ENCODE peak calls at places on chromosomes 6 and 20, in six cellular contexts. S is AG04450; V is activated naive CD4-positive, alpha-beta T cell treated with anti-CD3 and anti-CD28 coated beads, Interleukin-2, amount 10 ng/mL, durations not matched to agents 7 days and 5 days; I is astrocyte of the hippocampus; T is GM04504; W is HS-27A. P is an unnamed sample.

GRCh38 chr6:28988536-28989415 is 16.3 kb downstream of the ZNF311 start:
- DNase-seq in I (peak), S (no peak), W (no peak), T (no peak), V (peak), P (peak)

GRCh38 chr6:14129572-14129971 is 12.0 kb downstream of the CD83 start:
- DNase-seq in S (peak), W (no peak), I (peak), V (peak), T (peak), P (peak)

GRCh38 chr6:17679726-17680125 is 27.0 kb downstream of the NUP153 start:
- DNase-seq in T (no peak), S (no peak), V (no peak), W (no peak), I (no peak), P (no peak)

GRCh38 chr6:111015656-111016190 is 33.9 kb downstream of the RPF2 start:
- DNase-seq in S (no peak), W (no peak), V (no peak), I (no peak), T (no peak), P (no peak)

GRCh38 chr6:157022022-157022740 is 245.0 kb downstream of the ARID1B start:
- DNase-seq in V (peak), W (peak), T (peak), S (peak), I (peak), P (peak)

GRCh38 chr6:35561113-35561512 is 48.4 kb upstream of the TULP1 start:
- DNase-seq in W (no peak), V (no peak), S (no peak), I (no peak), T (no peak), P (no peak)

GRCh38 chr6:161921602-161922400 is 647.9 kb upstream of the AGPAT4 start:
- DNase-seq in I (no peak), W (no peak), V (no peak), S (no peak), T (no peak), P (no peak)

GRCh38 chr6:158677906-158678305 is 28.1 kb downstream of the SYTL3 start:
- DNase-seq in I (no peak), W (no peak), S (no peak), V (no peak), T (no peak), P (no peak)

GRCh38 chr6:2899596-2899995 is 3.5 kb downstream of the SERPINB9 start:
- DNase-seq in W (no peak), V (no peak), T (no peak), S (no peak), I (no peak), P (no peak)

GRCh38 chr20:59207742-59208357 is 44.2 kb downstream of the ZNF831 start:
- DNase-seq in V (peak), S (no peak), W (no peak), T (no peak), I (peak), P (peak)

P was measured in activated CD4-positive, alpha-beta T cell treated with anti-CD3 and anti-CD28 coated beads, Interleukin-2, amount 10 ng/mL, durations not matched to agents 7 days and 5 days.